ENCODE peak calls at places on chromosome 2, in five cellular contexts. H is sigmoid colon, U is K562, K is A549, R is transverse colon. A is an unnamed sample.

GRCh38 chr2:84899681-84900080 is 5.8 kb upstream of the TMSB10 start:
- DNase-seq in H (no peak), U (no peak), K (no peak), R (no peak), A (no peak)

GRCh38 chr2:144331652-144332355 is 188.1 kb downstream of the ZEB2 start:
- DNase-seq in H (peak; percentile 83), U (peak; percentile 53), K (peak; percentile 23), R (no peak), A (peak; percentile 33)

GRCh38 chr2:9228088-9228751 is 21.6 kb downstream of the ASAP2 start:
- DNase-seq in H (no peak), U (no peak), K (no peak), R (no peak), A (no peak)

GRCh38 chr2:156466739-156467405 is 30.7 kb downstream of the GPD2 start:
- DNase-seq in H (no peak), U (no peak), K (no peak), R (peak; percentile 54), A (no peak)

GRCh38 chr2:42568431-42569115 is at the start of gene MTA3:
- DNase-seq in H (peak; percentile 75), U (peak; percentile 73), K (peak; percentile 48), R (peak; percentile 71), A (peak; percentile 30)

GRCh38 chr2:67057901-67058703 is 339.0 kb upstream of the ETAA1 start:
- DNase-seq in H (no peak), U (no peak), K (no peak), R (no peak), A (no peak)

GRCh38 chr2:217797661-217798069 is 205.1 kb downstream of the TNS1 start:
- DNase-seq in H (peak; percentile 89), U (peak; percentile 33), K (no peak), R (no peak), A (no peak)

GRCh38 chr2:105100064-105100840 is 62.4 kb downstream of the MRPS9 start:
- DNase-seq in H (no peak), U (no peak), K (no peak), R (no peak), A (no peak)

GRCh38 chr2:113079123-113079522 is 11.4 kb downstream of the IL1F10 start:
- DNase-seq in H (no peak), U (no peak), K (no peak), R (no peak), A (no peak)

GRCh38 chr2:11496311-11496710 is 30.4 kb upstream of the E2F6 start:
- DNase-seq in H (no peak), U (no peak), K (no peak), R (no peak), A (no peak)

GRCh38 chr2:39419282-39420223 is 17.5 kb downstream of the MAP4K3 start:
- DNase-seq in H (no peak), U (no peak), K (no peak), R (no peak), A (no peak)

GRCh38 chr2:72208225-72208624 is 60.6 kb upstream of the CYP26B1 start:
- DNase-seq in H (no peak), U (no peak), K (no peak), R (no peak), A (no peak)

GRCh38 chr2:27870724-27871123 is 19.5 kb downstream of the RBKS start:
- DNase-seq in H (no peak), U (no peak), K (no peak), R (no peak), A (no peak)

GRCh38 chr2:129015886-129016285 is 697.2 kb upstream of the HS6ST1 start:
- DNase-seq in H (no peak), U (no peak), K (no peak), R (no peak), A (no peak)

GRCh38 chr2:107936427-107937359 is 49.6 kb upstream of the SLC5A7 start:
- DNase-seq in H (no peak), U (peak; percentile 37), K (no peak), R (no peak), A (no peak)

GRCh38 chr2:66439291-66440010 is 4.5 kb downstream of the MEIS1 start:
- DNase-seq in H (peak; percentile 64), U (no peak), K (no peak), R (no peak), A (no peak)

GRCh38 chr2:159133795-159134194 is 152.7 kb downstream of the WDSUB1 start:
- DNase-seq in H (no peak), U (no peak), K (no peak), R (no peak), A (no peak)

GRCh38 chr2:43269074-43269572 is 42.7 kb upstream of the ZFP36L2 start:
- DNase-seq in H (peak; percentile 94), U (peak; percentile 59), K (no peak), R (peak; percentile 66), A (peak; percentile 85)

GRCh38 chr2:175036582-175037018 is 31.4 kb upstream of the CHN1 start:
- DNase-seq in H (no peak), U (peak; percentile 52), K (peak; percentile 44), R (no peak), A (no peak)

GRCh38 chr2:165777522-165778186 is 16.4 kb downstream of the GALNT3 start:
- DNase-seq in H (no peak), U (no peak), K (no peak), R (no peak), A (no peak)

GRCh38 chr2:10369269-10370255 is 66.9 kb downstream of the HPCAL1 start:
- DNase-seq in H (no peak), U (peak; percentile 85), K (no peak), R (peak; percentile 42), A (no peak)

GRCh38 chr2:216221806-216222205 is 112.7 kb downstream of the XRCC5 start:
- DNase-seq in H (no peak), U (peak; percentile 19), K (no peak), R (no peak), A (no peak)

GRCh38 chr2:118202707-118203303 is 114.5 kb downstream of the INSIG2 start:
- DNase-seq in H (no peak), U (peak; percentile 47), K (peak; percentile 33), R (peak; percentile 34), A (peak; percentile 32)

DNA sequence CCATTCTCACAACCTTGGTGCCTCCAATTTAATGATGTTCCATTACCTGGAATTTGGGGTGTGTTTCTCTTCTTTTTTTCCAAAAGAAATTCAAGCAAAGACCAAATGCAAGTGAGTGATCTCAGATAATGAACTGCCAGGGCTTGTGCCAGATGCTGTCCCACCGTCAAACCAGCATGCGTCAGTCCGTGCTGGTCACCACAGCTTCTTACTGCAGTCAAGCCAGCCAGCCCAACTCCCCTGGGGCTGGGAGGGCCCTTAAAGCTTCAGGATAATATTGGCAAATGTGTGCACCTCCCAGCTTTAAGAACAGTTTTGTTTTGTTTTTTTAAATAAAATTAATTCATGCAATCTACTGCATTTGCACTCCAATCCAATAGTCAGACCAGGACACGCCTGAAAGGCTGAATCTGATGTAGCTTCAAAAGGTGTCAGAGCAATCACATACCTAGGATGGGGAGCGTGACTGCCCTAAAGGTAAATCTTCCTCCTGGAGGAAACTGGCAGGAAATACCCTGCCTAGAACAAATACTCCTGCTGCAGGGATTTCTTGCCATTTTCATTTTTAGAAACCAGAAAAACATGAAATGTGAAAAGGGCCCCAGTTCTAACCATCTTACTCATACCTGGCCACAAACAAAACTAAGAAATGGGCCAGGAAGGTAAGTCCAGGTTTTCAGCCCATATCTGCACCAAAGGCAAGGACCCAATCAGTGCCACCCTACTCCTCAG is 26.9 kb upstream of the SP3 start:
- DNase-seq in H (peak; percentile 86), U (no peak), K (no peak), R (peak; percentile 33), A (peak; percentile 61)
- H3K4me3 ChIP-seq in H (no peak overlapping the region), U (no peak overlapping the region), K (no peak overlapping the region), R (no peak overlapping the region), A (no peak overlapping the region)

GRCh38 chr2:199309411-199309810 is 148.3 kb downstream of the SATB2 start:
- DNase-seq in H (no peak), U (no peak), K (no peak), R (no peak), A (no peak)
- TF ChIP-seq EP300 in H (no peak), U (no peak), K (no peak), R (no peak), A (no peak)

DNA sequence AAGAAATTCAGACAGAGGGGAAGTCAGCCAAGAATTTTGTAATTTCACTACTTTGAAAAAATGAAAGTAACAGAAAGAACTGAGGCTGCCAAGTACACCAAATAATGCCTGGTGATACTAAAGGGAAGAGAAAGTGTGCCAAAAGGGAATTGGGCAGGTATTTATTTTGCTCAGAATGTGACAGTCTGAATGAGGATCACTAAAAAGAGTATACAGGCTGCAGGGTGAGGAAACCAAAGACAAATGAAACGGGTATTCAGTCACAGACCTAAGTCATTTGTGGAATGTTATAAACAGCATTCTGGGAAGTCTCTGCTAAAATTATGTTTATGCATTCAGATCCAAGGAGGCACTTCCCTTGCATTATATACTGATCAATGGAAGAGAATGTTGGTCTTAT is 418.7 kb upstream of the SLC39A10 start:
- DNase-seq in H (no peak), U (no peak), K (no peak), R (no peak), A (no peak)
- H3K4me3 ChIP-seq in H (no peak overlapping the region), U (no peak overlapping the region), K (no peak overlapping the region), R (no peak overlapping the region), A (no peak overlapping the region)

GRCh38 chr2:219042750-219043149 is 1.4 kb upstream of the CFAP65 start:
- DNase-seq in H (no peak), U (no peak), K (no peak), R (peak; percentile 43), A (no peak)

GRCh38 chr2:219041252-219041651 is at the start of gene CFAP65:
- DNase-seq in H (no peak), U (peak; percentile 12), K (peak; percentile 53), R (peak; percentile 58), A (no peak)

GRCh38 chr2:219045937-219046550 is 4.7 kb upstream of the CFAP65 start:
- DNase-seq in H (no peak), U (peak; percentile 47), K (no peak), R (no peak), A (no peak)

GRCh38 chr2:219038600-219038999 is 2.7 kb downstream of the CFAP65 start:
- DNase-seq in H (no peak), U (no peak), K (no peak), R (no peak), A (no peak)

DNA sequence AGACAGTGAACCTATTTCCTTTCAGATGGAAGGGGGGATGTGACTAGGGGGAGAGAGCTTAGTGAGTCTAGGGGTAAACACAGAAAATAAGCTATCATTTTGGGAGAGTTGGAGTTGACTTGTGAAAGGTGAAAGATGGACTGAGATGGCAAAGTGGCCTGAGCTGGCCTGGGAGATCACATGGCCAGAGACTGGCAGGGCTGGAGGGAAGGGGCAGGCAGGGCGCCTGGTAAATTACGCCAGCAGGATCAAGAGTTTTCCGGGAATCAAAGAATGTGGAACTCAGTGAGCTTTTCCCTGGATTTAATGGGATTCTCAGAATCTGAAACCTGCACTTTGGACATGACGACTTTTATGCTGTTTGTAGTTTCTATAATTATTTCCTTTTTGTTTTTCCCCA is 841 bp upstream of the CFAP65 start:
- DNase-seq in H (no peak), U (no peak), K (no peak), R (no peak), A (no peak)
- TF ChIP-seq EP300 in H (no peak), U (no peak), K (no peak), R (no peak), A (no peak)

DNA sequence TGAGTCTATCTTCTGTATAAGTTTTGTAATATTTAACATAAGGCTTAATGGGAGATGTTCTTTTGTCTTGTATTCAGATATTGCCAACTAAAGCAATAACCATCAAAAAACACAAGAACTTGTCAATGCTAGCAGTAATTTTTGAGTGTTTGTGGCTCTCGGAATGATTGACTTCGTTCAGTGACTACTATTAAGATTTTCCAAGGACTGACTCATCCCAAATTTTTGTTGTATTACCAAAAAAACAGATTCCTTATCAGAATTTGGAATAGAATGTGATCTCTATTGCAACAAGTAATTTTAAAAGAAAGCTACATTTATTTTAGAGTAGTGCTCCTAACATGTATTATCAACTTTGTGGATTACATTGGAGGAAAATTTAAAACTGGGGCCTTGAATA is 8.1 kb downstream of the NABP1 start:
- DNase-seq in H (no peak), U (no peak), K (no peak), R (no peak), A (no peak)
- H3K4me3 ChIP-seq in H (no peak overlapping the region), U (no peak overlapping the region), K (no peak overlapping the region), R (no peak overlapping the region), A (no peak overlapping the region)

A was measured in tibial nerve.